ENCODE peak calls at places on chromosomes 3 and 15, in five cellular contexts. E is HTR-8/SVneo, W is pancreas, L is lower leg skin, V is right cardiac atrium. X is an unnamed sample.

GRCh38 chr3:58058654-58059263 is 50.5 kb downstream of the FLNB start:
- DNase-seq in V (no peak), W (no peak), L (no peak), E (peak), X (no peak)

GRCh38 chr3:166013073-166013679 is 176.0 kb upstream of the BCHE start:
- DNase-seq in E (peak), W (no peak), L (no peak), V (no peak), X (no peak)

GRCh38 chr3:16884084-16884747 is 539 bp upstream of the PLCL2 start:
- DNase-seq in V (peak), E (peak), L (peak), W (peak), X (peak)

GRCh38 chr3:45084820-45085816 is 59.0 kb downstream of the CLEC3B start:
- DNase-seq in L (no peak), E (peak), V (no peak), W (no peak), X (no peak)

GRCh38 chr3:71910107-71910506 is 125.2 kb upstream of the PROK2 start:
- DNase-seq in V (no peak), E (no peak), W (no peak), L (no peak), X (no peak)

GRCh38 chr3:64398431-64398830 is 173.2 kb upstream of the PRICKLE2 start:
- DNase-seq in V (no peak), L (no peak), W (no peak), E (no peak), X (no peak)

GRCh38 chr15:92149029-92149428 is 244.7 kb upstream of the ST8SIA2 start:
- DNase-seq in W (no peak), L (no peak), V (no peak), E (no peak), X (no peak)

GRCh38 chr15:60804986-60805949 is 326.3 kb upstream of the ICE2 start:
- DNase-seq in E (no peak), W (no peak), V (peak), L (no peak), X (no peak)

GRCh38 chr3:99410789-99411311 is 227.5 kb upstream of the COL8A1 start:
- DNase-seq in W (no peak), V (no peak), E (peak), L (no peak), X (no peak)

GRCh38 chr15:53671545-53671944 is 87.9 kb downstream of the WDR72 start:
- DNase-seq in L (no peak), V (no peak), E (no peak), W (no peak), X (no peak)

GRCh38 chr15:27358751-27359434 is 387.9 kb downstream of the GABRG3 start:
- DNase-seq in L (peak), V (peak), E (no peak), W (peak), X (no peak)

GRCh38 chr3:65851827-65852226 is 186.9 kb downstream of the MAGI1 start:
- DNase-seq in V (no peak), W (no peak), E (no peak), L (no peak), X (no peak)

GRCh38 chr3:113242091-113242581 is 30.8 kb downstream of the BOC start:
- DNase-seq in W (no peak), L (no peak), V (no peak), E (no peak), X (no peak)

GRCh38 chr15:99421172-99421656 is 144.6 kb upstream of the MEF2A start:
- DNase-seq in L (peak), W (no peak), E (no peak), V (no peak), X (no peak)

GRCh38 chr3:79423417-79423816 is 344.4 kb downstream of the ROBO1 start:
- DNase-seq in V (no peak), E (no peak), W (no peak), L (no peak), X (no peak)

GRCh38 chr3:23489338-23490158 is 286.4 kb downstream of the UBE2E2 start:
- DNase-seq in V (no peak), W (no peak), E (no peak), L (no peak), X (no peak)

GRCh38 chr3:50474717-50475116 is 28.7 kb downstream of the CACNA2D2 start:
- DNase-seq in L (no peak), E (peak), V (peak), W (no peak), X (peak)

GRCh38 chr15:69161878-69162213 is 1.4 kb downstream of the GLCE start:
- DNase-seq in W (no peak), E (no peak), L (no peak), V (no peak), X (no peak)

GRCh38 chr3:10387881-10388621 is 67.1 kb upstream of the SEC13 start:
- DNase-seq in V (no peak), W (no peak), E (no peak), L (no peak), X (no peak)

GRCh38 chr15:75043509-75044257 is 20.3 kb downstream of the PPCDC start:
- DNase-seq in W (peak), L (peak), V (peak), E (no peak), X (peak)

GRCh38 chr15:52417957-52418356 is 110.7 kb downstream of the MYO5A start:
- DNase-seq in W (no peak), E (no peak), V (no peak), L (no peak), X (no peak)

GRCh38 chr15:51878446-51879386 is 49.3 kb downstream of the TMOD3 start:
- DNase-seq in W (no peak), V (no peak), L (no peak), E (no peak), X (no peak)

GRCh38 chr3:23873941-23874340 is 42.8 kb downstream of the NKIRAS1 start:
- DNase-seq in V (no peak), L (no peak), W (no peak), E (no peak), X (no peak)

GRCh38 chr3:120983841-120984240 is 75.8 kb downstream of the STXBP5L start:
- DNase-seq in V (no peak), L (no peak), W (no peak), E (no peak), X (no peak)

GRCh38 chr3:193593666-193594025 is 638 bp downstream of the OPA1 start:
- DNase-seq in L (no peak), V (no peak), W (no peak), E (peak), X (no peak)

GRCh38 chr15:67105065-67105951 is 39.9 kb downstream of the SMAD3 start:
- DNase-seq in L (no peak), E (peak), V (peak), W (peak), X (peak)

GRCh38 chr3:14306167-14306566 is 96.2 kb upstream of the SLC6A6 start:
- DNase-seq in L (no peak), W (no peak), V (no peak), E (no peak), X (no peak)

X was measured in tibial nerve.